ENCODE peak calls at places on chromosomes 3 and 15, in five cellular contexts. F is SHP77 treated with DMSO at 0.1 percent for 48 hours; K is ACHN; H is GM03348; V is activated T-cell treated with anti-CD3 and anti-CD28 coated beads, Interleukin-2, amount 50 U/mL, for 1 hour. B is an unnamed sample.

GRCh38 chr15:89971592-89971997 is 29.5 kb upstream of the ZNF710 start:
- DNase-seq in F (peak; percentile 36), K (peak; percentile 58), H (peak; percentile 80), V (peak; percentile 49), B (no peak)

GRCh38 chr15:63089260-63090043 is 32.2 kb upstream of the LACTB start:
- DNase-seq in F (peak; percentile 21), K (peak; percentile 80), H (peak; percentile 88), V (no peak), B (no peak)

GRCh38 chr15:85592148-85592547 is 202.6 kb downstream of the KLHL25 start:
- DNase-seq in F (no peak), K (peak; percentile 62), H (peak; percentile 61), V (no peak), B (no peak)

GRCh38 chr3:131405411-131405810 is 23.8 kb downstream of the NUDT16 start:
- DNase-seq in F (no peak), K (no peak), H (no peak), V (no peak), B (no peak)

GRCh38 chr15:79897701-79898113 is 893 bp upstream of the MTHFS start:
- DNase-seq in F (no peak), K (no peak), H (no peak), V (no peak), B (no peak)

GRCh38 chr15:70768247-70768883 is 5.0 kb upstream of the UACA start:
- DNase-seq in F (no peak), K (no peak), H (no peak), V (no peak), B (no peak)

GRCh38 chr3:44237161-44237560 is 4.5 kb upstream of the TOPAZ1 start:
- DNase-seq in F (no peak), K (no peak), H (no peak), V (no peak), B (no peak)

GRCh38 chr3:115905871-115906270 is 282.6 kb downstream of the GAP43 start:
- DNase-seq in F (no peak), K (no peak), H (no peak), V (no peak), B (no peak)

GRCh38 chr3:38655708-38656300 is 6.3 kb upstream of the SCN5A start:
- DNase-seq in F (peak; percentile 35), K (peak; percentile 57), H (no peak), V (no peak), B (no peak)

GRCh38 chr3:15551902-15552301 is 30.4 kb upstream of the COLQ start:
- DNase-seq in F (no peak), K (no peak), H (no peak), V (no peak), B (no peak)

GRCh38 chr3:137509354-137510045 is 254.6 kb upstream of the SOX14 start:
- DNase-seq in F (no peak), K (no peak), H (no peak), V (no peak), B (no peak)

GRCh38 chr3:10837849-10838248 is 21.8 kb downstream of the SLC6A11 start:
- DNase-seq in F (no peak), K (no peak), H (no peak), V (no peak), B (no peak)

GRCh38 chr15:38895326-38896282 is 331.0 kb upstream of the RASGRP1 start:
- DNase-seq in F (no peak), K (peak; percentile 2), H (peak; percentile 27), V (no peak), B (no peak)

GRCh38 chr3:184693011-184693975 is 18.6 kb downstream of the MAGEF1 start:
- DNase-seq in F (no peak), K (no peak), H (no peak), V (no peak), B (no peak)